ENCODE peak calls at places on chromosomes 1 and 21, in four cellular contexts. B is HL-60, Y is K562, L is GM12878. K is an unnamed sample.

GRCh38 chr1:159849972-159850371 is 12.5 kb downstream of the VSIG8 start:
- DNase-seq in B (no peak), Y (no peak), L (no peak), K (no peak)

GRCh38 chr1:53081384-53082066 is 19.5 kb downstream of the PODN start:
- DNase-seq in B (no peak), Y (no peak), L (no peak), K (no peak)

GRCh38 chr1:41722184-41722583 is 196.5 kb downstream of the HIVEP3 start:
- DNase-seq in B (no peak), Y (no peak), L (no peak), K (no peak)

GRCh38 chr1:7469255-7469938 is 301.7 kb upstream of the VAMP3 start:
- DNase-seq in B (no peak), Y (no peak), L (no peak), K (no peak)

GRCh38 chr1:179252606-179253005 is 23.1 kb upstream of the ABL2 start:
- DNase-seq in B (no peak), Y (no peak), L (no peak), K (no peak)

GRCh38 chr1:185393821-185394220 is 76.8 kb upstream of the IVNS1ABP start:
- DNase-seq in B (no peak), Y (no peak), L (no peak), K (no peak)

GRCh38 chr21:35593000-35593502 is 467.3 kb downstream of the SETD4 start:
- DNase-seq in B (no peak), Y (no peak), L (no peak), K (no peak)

GRCh38 chr1:41003640-41004220 is 17.8 kb downstream of the SLFNL1 start:
- DNase-seq in B (peak), Y (peak), L (peak), K (no peak)

GRCh38 chr1:63323866-63324778 is 1.8 kb downstream of the FOXD3 start:
- DNase-seq in B (no peak), Y (no peak), L (no peak), K (no peak)

GRCh38 chr1:89831462-89832113 is 10.8 kb downstream of the LRRC8D start:
- DNase-seq in B (no peak), Y (no peak), L (no peak), K (no peak)

GRCh38 chr1:153771841-153772593 is 3.2 kb upstream of the SLC27A3 start:
- DNase-seq in B (no peak), Y (peak), L (no peak), K (no peak)

GRCh38 chr21:32719085-32719484 is 8.7 kb downstream of the SYNJ1 start:
- DNase-seq in B (no peak), Y (no peak), L (no peak), K (no peak)

GRCh38 chr1:183879477-183879876 is 74.6 kb downstream of the RGL1 start:
- DNase-seq in B (no peak), Y (no peak), L (no peak), K (no peak)

GRCh38 chr1:79259390-79260336 is 253.1 kb upstream of the ADGRL4 start:
- DNase-seq in B (no peak), Y (no peak), L (no peak), K (no peak)

GRCh38 chr1:231100393-231100792 is 60.3 kb upstream of the FAM89A start:
- DNase-seq in B (no peak), Y (no peak), L (no peak), K (no peak)

GRCh38 chr1:40391688-40392145 is 18.2 kb downstream of the SMAP2 start:
- DNase-seq in B (no peak), Y (no peak), L (no peak), K (no peak)

GRCh38 chr1:198056255-198056654 is 100.5 kb upstream of the NEK7 start:
- DNase-seq in B (no peak), Y (no peak), L (no peak), K (no peak)

GRCh38 chr1:21761052-21761451 is 21.9 kb downstream of the USP48 start:
- DNase-seq in B (peak), Y (no peak), L (no peak), K (no peak)

GRCh38 chr1:150152182-150152536 is 2.4 kb downstream of the PLEKHO1 start:
- DNase-seq in B (no peak), Y (no peak), L (no peak), K (no peak)

GRCh38 chr1:230587056-230587455 is 55.2 kb upstream of the COG2 start:
- DNase-seq in B (no peak), Y (no peak), L (no peak), K (no peak)

GRCh38 chr21:37461494-37461893 is 94.9 kb downstream of the DYRK1A start:
- DNase-seq in B (no peak), Y (no peak), L (peak), K (no peak)

GRCh38 chr1:36352910-36353878 is 29.7 kb upstream of the EVA1B start:
- DNase-seq in B (no peak), Y (no peak), L (no peak), K (no peak)

GRCh38 chr1:234913771-234914170 is 214.9 kb downstream of the TOMM20 start:
- DNase-seq in B (no peak), Y (no peak), L (no peak), K (no peak)

GRCh38 chr1:220734571-220735326 is 13.4 kb upstream of the MTARC2 start:
- DNase-seq in B (no peak), Y (no peak), L (no peak), K (no peak)

GRCh38 chr1:203379831-203380230 is 28.9 kb upstream of the FMOD start:
- DNase-seq in B (no peak), Y (no peak), L (no peak), K (no peak)
- TF ChIP-seq SPI1 in B (no peak), Y (no peak), L (no peak), K (no peak)

GRCh38 chr1:239386453-239387303 is at the start of gene CHRM3:
- DNase-seq in B (peak), Y (no peak), L (no peak), K (no peak)
- TF ChIP-seq POLR2AphosphoS5 in B (no peak), Y (no peak), L (no peak), K (no peak)

GRCh38 chr1:222028694-222029093 is 286.8 kb upstream of the DUSP10 start:
- DNase-seq in B (no peak), Y (no peak), L (no peak), K (no peak)
- TF ChIP-seq SPI1 in B (no peak), Y (no peak), L (no peak), K (no peak)

GRCh38 chr1:155975375-155976061 is 2.8 kb downstream of the ARHGEF2 start:
- DNase-seq in B (peak), Y (no peak), L (no peak), K (no peak)

GRCh38 chr1:155971910-155972809 is 6.2 kb downstream of the ARHGEF2 start:
- DNase-seq in B (no peak), Y (no peak), L (no peak), K (no peak)

GRCh38 chr1:155976062-155976912 is 2.1 kb downstream of the ARHGEF2 start:
- DNase-seq in B (peak), Y (peak), L (no peak), K (no peak)

GRCh38 chr1:155974208-155975165 is 3.9 kb downstream of the ARHGEF2 start:
- DNase-seq in B (no peak), Y (no peak), L (no peak), K (no peak)

DNA sequence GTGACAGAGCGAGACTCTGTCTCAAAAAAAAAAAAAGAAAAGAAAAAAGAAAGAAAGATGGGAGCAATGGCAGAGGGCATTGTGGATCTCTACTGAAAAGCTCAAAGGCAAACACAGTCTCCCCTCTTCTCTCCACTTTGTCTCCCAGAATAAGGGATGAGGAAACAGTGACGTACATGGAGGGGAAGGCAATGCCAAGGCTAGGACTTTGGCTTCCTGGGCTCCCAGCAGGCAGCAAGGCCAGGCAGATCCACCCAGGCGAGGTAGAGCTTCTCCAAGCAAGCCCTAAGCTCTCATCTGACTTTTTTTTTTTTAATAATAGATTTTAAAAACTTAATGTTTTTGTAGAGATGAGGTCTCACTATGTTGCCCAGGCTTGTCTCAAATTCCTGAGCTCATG is 4.6 kb downstream of the ARHGEF2 start:
- DNase-seq in B (no peak), Y (no peak), L (no peak), K (no peak)
- TF ChIP-seq POLR2AphosphoS5 in B (no peak), Y (no peak), L (no peak), K (no peak)

GRCh38 chr1:229585338-229585737 is 26.8 kb upstream of the ABCB10 start:
- DNase-seq in B (peak), Y (no peak), L (no peak), K (no peak)
- TF ChIP-seq SPI1 in B (no peak), Y (no peak), L (no peak), K (no peak)

DNA sequence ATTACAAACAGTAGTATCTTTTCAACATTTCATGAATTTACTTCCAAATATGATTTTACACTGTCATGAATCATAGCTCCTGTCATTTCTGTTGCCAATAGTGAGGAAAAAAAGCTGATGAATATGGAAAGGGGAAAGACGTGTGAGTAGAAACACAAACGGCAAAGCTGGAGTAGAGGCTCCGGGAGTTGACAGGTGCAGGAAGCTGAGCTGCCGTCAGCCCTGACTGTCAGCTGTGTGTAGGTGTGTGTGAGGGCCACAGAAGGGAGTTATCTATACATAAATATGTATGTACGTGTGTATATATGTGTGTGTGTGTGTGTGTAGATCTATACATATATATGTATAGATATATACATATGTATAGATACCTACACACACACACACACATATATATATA is 416.8 kb downstream of the ZP4 start:
- DNase-seq in B (no peak), Y (no peak), L (no peak), K (no peak)
- TF ChIP-seq POLR2AphosphoS5 in B (no peak), Y (no peak), L (no peak), K (no peak)

K was measured in GM12891.